ENCODE peak calls at places on chromosomes 16 and 17, in five cellular contexts. L is fibroblast of lung, C is heart left ventricle, M is prostate gland, D is thoracic aorta. V is an unnamed sample.

GRCh38 chr16:48101069-48101674 is 54.6 kb downstream of the ABCC12 start:
- DNase-seq in L (peak), C (no peak), M (no peak), D (no peak), V (peak)

GRCh38 chr17:740240-741055 is 8.1 kb downstream of the TLCD3A start:
- DNase-seq in L (peak), C (no peak), M (no peak), D (no peak), V (no peak)

GRCh38 chr16:54628796-54629625 is 301.7 kb upstream of the IRX5 start:
- DNase-seq in L (no peak), C (no peak), M (no peak), D (no peak), V (no peak)

GRCh38 chr17:28861393-28862203 is 6.8 kb downstream of the ERAL1 start:
- DNase-seq in L (no peak), C (no peak), M (no peak), D (no peak), V (no peak)

GRCh38 chr17:34354637-34355036 is 1.6 kb upstream of the CCL13 start:
- DNase-seq in L (peak), C (no peak), M (no peak), D (no peak), V (no peak)

GRCh38 chr17:29591737-29592624 is 951 bp upstream of the ANKRD13B start:
- DNase-seq in L (peak), C (peak), M (peak), D (no peak), V (peak)

GRCh38 chr17:14815079-14815478 is 450.0 kb downstream of the PMP22 start:
- DNase-seq in L (no peak), C (no peak), M (no peak), D (no peak), V (peak)

GRCh38 chr17:36812762-36813161 is 124.5 kb upstream of the LHX1 start:
- DNase-seq in L (peak), C (no peak), M (no peak), D (no peak), V (no peak)

GRCh38 chr16:2535644-2536021 is 2.2 kb upstream of the PDPK1 start:
- DNase-seq in L (peak), C (no peak), M (no peak), D (no peak), V (no peak)

GRCh38 chr17:65697661-65698060 is 136.2 kb upstream of the AXIN2 start:
- DNase-seq in L (peak), C (no peak), M (peak), D (no peak), V (no peak)

GRCh38 chr16:66525396-66526180 is 24.3 kb downstream of the TK2 start:
- DNase-seq in L (peak), C (no peak), M (no peak), D (no peak), V (no peak)

GRCh38 chr17:1076299-1076981 is 79.5 kb downstream of the TIMM22 start:
- DNase-seq in L (no peak), C (no peak), M (no peak), D (no peak), V (no peak)

GRCh38 chr17:79801156-79802038 is 4.5 kb upstream of the CBX8 start:
- DNase-seq in L (peak), C (no peak), M (peak), D (no peak), V (no peak)

GRCh38 chr16:23232806-23233205 is 50.3 kb downstream of the SCNN1G start:
- DNase-seq in L (no peak), C (no peak), M (no peak), D (no peak), V (no peak)

GRCh38 chr16:27972500-27972899 is 91.0 kb downstream of the GSG1L start:
- DNase-seq in L (peak), C (no peak), M (no peak), D (no peak), V (peak)

GRCh38 chr16:17770104-17770503 is 299.3 kb upstream of the XYLT1 start:
- DNase-seq in L (no peak), C (no peak), M (no peak), D (no peak), V (no peak)

GRCh38 chr17:70313450-70313849 is 144.1 kb downstream of the KCNJ2 start:
- DNase-seq in L (peak), C (no peak), M (no peak), D (no peak), V (no peak)

GRCh38 chr17:50087912-50088405 is 7.2 kb upstream of the PDK2 start:
- DNase-seq in L (no peak), C (no peak), M (no peak), D (no peak), V (no peak)

GRCh38 chr17:50090971-50091950 is 3.9 kb upstream of the PDK2 start:
- DNase-seq in L (no peak), C (no peak), M (no peak), D (no peak), V (no peak)

GRCh38 chr17:50087246-50087911 is 7.8 kb upstream of the PDK2 start:
- DNase-seq in L (peak), C (peak), M (peak), D (no peak), V (peak)

GRCh38 chr17:50088952-50089825 is 6.0 kb upstream of the PDK2 start:
- DNase-seq in L (no peak), C (no peak), M (no peak), D (no peak), V (no peak)

DNA sequence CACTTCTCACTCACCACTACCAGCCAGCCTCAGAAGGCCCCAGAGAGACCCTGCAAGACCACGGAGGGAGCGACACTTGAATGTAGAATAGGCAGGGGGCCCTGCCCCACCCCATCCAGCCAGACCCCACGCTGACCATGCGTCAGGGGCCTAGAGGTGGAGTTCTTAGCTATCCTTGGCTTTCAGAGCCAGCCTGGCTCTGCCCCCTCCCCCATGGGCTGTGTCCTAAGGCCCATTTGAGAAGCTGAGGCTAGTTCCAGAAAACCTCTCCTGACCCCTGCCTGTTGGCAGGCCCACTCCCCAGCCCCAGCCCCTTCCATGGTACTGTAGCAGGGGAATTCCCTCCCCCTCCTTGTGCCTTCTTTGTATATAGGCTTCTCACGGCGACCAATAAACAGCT is 5.1 kb upstream of the PDK2 start:
- DNase-seq in L (no peak), C (no peak), M (no peak), D (no peak), V (no peak)
- H3K27ac ChIP-seq in L (no peak), C (no peak), M (no peak), D (no peak), V (peak)

DNA sequence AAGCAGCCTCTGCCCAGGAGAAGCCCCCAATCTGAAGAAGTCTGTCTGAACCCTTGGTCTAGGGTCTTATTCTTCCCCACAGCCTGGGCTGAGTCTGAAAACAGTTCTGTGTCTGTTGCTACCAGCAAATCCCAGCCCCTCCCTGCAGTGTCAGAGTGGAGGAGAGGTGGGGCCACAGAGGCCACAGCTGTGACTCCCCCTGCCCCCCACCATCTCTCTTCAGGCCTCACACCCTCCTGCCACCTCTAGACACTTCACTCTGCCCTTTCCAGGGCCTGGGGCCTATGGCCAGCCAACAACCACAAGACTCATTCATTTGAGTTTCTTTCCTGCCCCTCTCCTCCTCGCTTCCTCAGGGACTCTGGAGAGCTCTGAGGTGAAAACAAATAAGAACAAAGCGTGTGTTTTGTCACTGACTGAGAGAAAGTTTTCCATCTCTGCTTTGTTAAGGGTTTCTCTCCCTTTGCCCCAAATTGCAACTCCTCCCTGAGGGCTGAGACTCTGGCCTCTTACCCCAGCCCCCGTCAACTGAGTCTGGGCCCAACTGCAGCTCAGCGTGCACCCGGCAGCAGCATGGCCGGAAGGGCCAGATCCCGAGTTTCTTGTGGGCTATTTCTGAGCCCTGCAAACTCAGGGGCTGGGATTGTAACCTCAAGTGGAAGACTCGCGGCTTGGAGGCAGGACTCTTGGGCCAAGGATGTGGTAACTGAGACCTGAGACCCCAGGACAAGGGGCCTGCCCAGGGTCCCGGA is 13.2 kb downstream of the C17orf50 start:
- DNase-seq in L (no peak), C (no peak), M (no peak), D (no peak), V (no peak)
- H3K27ac ChIP-seq in L (no peak), C (no peak), M (peak), D (peak), V (peak)

GRCh38 chr17:8459109-8459508 is 23.4 kb downstream of the NDEL1 start:
- DNase-seq in L (no peak), C (no peak), M (no peak), D (no peak), V (no peak)
- H3K27ac ChIP-seq in L (no peak), C (no peak), M (no peak), D (peak), V (no peak)

GRCh38 chr16:11144122-11144521 is 111.9 kb downstream of the SOCS1 start:
- DNase-seq in L (no peak), C (no peak), M (no peak), D (no peak), V (no peak)
- H3K27ac ChIP-seq in L (no peak), C (no peak), M (no peak), D (no peak), V (no peak)